ENCODE peak calls at places on chromosomes 16 and 17, in seven cellular contexts. K is T1000, N is GM03348, B is NCI-H1930, X is ELR, H is pons, F is EL. W is an unnamed sample.

GRCh38 chr17:40532520-40533253 is 31.3 kb upstream of the TNS4 start:
- DNase-seq in H (no peak), B (no peak), N (no peak), K (no peak), F (no peak), X (peak; percentile 36), W (no peak)

GRCh38 chr17:63698886-63699637 is 863 bp downstream of the LIMD2 start:
- DNase-seq in K (no peak), B (no peak), F (peak; percentile 35), H (no peak), X (peak; percentile 42), N (peak; percentile 47), W (peak; percentile 48)

GRCh38 chr16:88617268-88618031 is 20.9 kb upstream of the IL17C start:
- DNase-seq in X (no peak), B (no peak), K (no peak), N (no peak), H (no peak), F (no peak), W (peak; percentile 38)

GRCh38 chr17:68182940-68183551 is 64.8 kb upstream of the AMZ2 start:
- DNase-seq in X (no peak), K (no peak), H (no peak), F (no peak), N (no peak), B (no peak), W (no peak)

GRCh38 chr16:83903739-83904138 is 4.8 kb downstream of the MLYCD start:
- DNase-seq in K (no peak), N (no peak), X (no peak), H (peak; percentile 17), B (no peak), F (no peak), W (no peak)

GRCh38 chr17:36849871-36850348 is 87.4 kb upstream of the LHX1 start:
- DNase-seq in B (no peak), N (peak; percentile 41), F (peak; percentile 89), K (no peak), X (peak; percentile 95), H (no peak), W (peak; percentile 85)

GRCh38 chr16:85393674-85394510 is 219.2 kb upstream of the GSE1 start:
- DNase-seq in H (no peak), B (no peak), N (peak; percentile 90), X (peak; percentile 68), K (no peak), F (peak; percentile 44), W (peak; percentile 43)

GRCh38 chr17:26766743-26767142 is 527.2 kb upstream of the WSB1 start:
- DNase-seq in X (no peak), B (no peak), N (no peak), H (no peak), K (no peak), F (no peak), W (no peak)

GRCh38 chr16:31430380-31431052 is 2.4 kb upstream of the COX6A2 start:
- DNase-seq in X (no peak), F (no peak), K (no peak), N (no peak), B (no peak), H (no peak), W (no peak)

GRCh38 chr17:76725580-76726230 is 701 bp downstream of the JMJD6 start:
- DNase-seq in B (no peak), F (peak; percentile 53), K (no peak), N (peak; percentile 59), X (peak; percentile 56), H (peak; percentile 54), W (peak; percentile 45)

GRCh38 chr16:26614102-26614864 is 452.4 kb upstream of the C16orf82 start:
- DNase-seq in K (no peak), B (no peak), H (peak; percentile 15), F (no peak), N (no peak), X (no peak), W (no peak)

GRCh38 chr17:75456417-75457046 is at the start of gene TMEM94:
- DNase-seq in B (peak; percentile 98), H (peak; percentile 100), N (peak; percentile 99), K (peak; percentile 93), F (peak; percentile 98), X (peak; percentile 100), W (peak; percentile 97)

GRCh38 chr16:65119905-65120341 is 1.9 kb downstream of the CDH11 start:
- DNase-seq in K (no peak), B (no peak), N (peak; percentile 46), F (peak; percentile 80), H (no peak), X (peak; percentile 7), W (peak; percentile 56)

GRCh38 chr16:1125471-1125870 is 27.4 kb upstream of the CACNA1H start:
- DNase-seq in K (no peak), B (no peak), N (peak; percentile 63), H (no peak), X (peak; percentile 9), F (peak; percentile 31), W (peak; percentile 58)